ENCODE peak calls at places on chromosome 19, in five cellular contexts. Q is IMR-90, E is SK-N-SH, R is mammary epithelial cell, A is hepatocyte. M is an unnamed sample.

GRCh38 chr19:49432141-49433073 is 7.2 kb downstream of the GFY start:
- DNase-seq in Q (no peak), E (no peak), R (no peak), A (no peak), M (peak; percentile 97)

GRCh38 chr19:18338471-18339001 is 1.9 kb upstream of the PGPEP1 start:
- DNase-seq in Q (no peak), E (no peak), R (no peak), A (no peak), M (no peak)

GRCh38 chr19:40600086-40600917 is 867 bp upstream of the LTBP4 start:
- DNase-seq in Q (no peak), E (no peak), R (no peak), A (no peak), M (peak; percentile 57)

GRCh38 chr19:13154911-13155471 is 4.8 kb downstream of the IER2 start:
- DNase-seq in Q (peak; percentile 65), E (peak; percentile 61), R (peak; percentile 89), A (peak; percentile 92), M (peak; percentile 97)

GRCh38 chr19:16876904-16877361 is 11.9 kb upstream of the F2RL3 start:
- DNase-seq in Q (no peak), E (no peak), R (peak; percentile 81), A (no peak), M (no peak)

GRCh38 chr19:45848922-45849321 is 14.0 kb downstream of the SYMPK start:
- DNase-seq in Q (no peak), E (no peak), R (no peak), A (no peak), M (peak; percentile 37)

GRCh38 chr19:5680083-5680436 is 256 bp downstream of the MICOS13 start:
- DNase-seq in Q (peak; percentile 21), E (peak; percentile 72), R (no peak), A (peak; percentile 52), M (peak; percentile 61)

GRCh38 chr19:13382633-13382938 is 123.7 kb downstream of the CACNA1A start:
- DNase-seq in Q (no peak), E (no peak), R (no peak), A (no peak), M (no peak)

GRCh38 chr19:40717325-40717879 is 490 bp downstream of the ITPKC start:
- DNase-seq in Q (no peak), E (no peak), R (no peak), A (no peak), M (no peak)

GRCh38 chr19:46495789-46496099 is at the start of gene PNMA8B:
- DNase-seq in Q (peak; percentile 27), E (peak; percentile 99), R (peak; percentile 81), A (peak; percentile 90), M (peak; percentile 98)

GRCh38 chr19:55297267-55297666 is 13.5 kb downstream of the BRSK1 start:
- DNase-seq in Q (no peak), E (no peak), R (no peak), A (no peak), M (no peak)

GRCh38 chr19:18156841-18157464 is 4.0 kb downstream of the PIK3R2 start:
- DNase-seq in Q (peak; percentile 83), E (peak; percentile 97), R (peak; percentile 88), A (peak; percentile 89), M (no peak)

GRCh38 chr19:38549061-38549460 is 68.7 kb downstream of the MAP4K1 start:
- DNase-seq in Q (no peak), E (no peak), R (no peak), A (no peak), M (no peak)

GRCh38 chr19:41350735-41351338 is 2.9 kb downstream of the TGFB1 start:
- DNase-seq in Q (peak; percentile 21), E (peak; percentile 16), R (no peak), A (no peak), M (peak; percentile 26)

GRCh38 chr19:7918615-7919421 is 1.3 kb upstream of the SNAPC2 start:
- DNase-seq in Q (no peak), E (no peak), R (no peak), A (no peak), M (no peak)

GRCh38 chr19:11437955-11438354 is 2.5 kb downstream of the PRKCSH start:
- DNase-seq in Q (no peak), E (no peak), R (no peak), A (no peak), M (no peak)

GRCh38 chr19:51654783-51655182 is 8.2 kb upstream of the SIGLEC14 start:
- DNase-seq in Q (no peak), E (no peak), R (no peak), A (no peak), M (peak; percentile 61)

GRCh38 chr19:50365434-50366306 is at the start of gene NAPSA:
- DNase-seq in Q (no peak), E (no peak), R (no peak), A (no peak), M (no peak)

GRCh38 chr19:50493171-50493570 is 16.5 kb upstream of the GARIN5A start:
- DNase-seq in Q (no peak), E (no peak), R (no peak), A (no peak), M (no peak)

GRCh38 chr19:12145348-12145747 is 5.2 kb upstream of the ZNF20 start:
- DNase-seq in Q (no peak), E (no peak), R (no peak), A (no peak), M (no peak)

GRCh38 chr19:50875795-50876422 is 2.7 kb downstream of the KLK2 start:
- DNase-seq in Q (no peak), E (no peak), R (no peak), A (no peak), M (no peak)

GRCh38 chr19:54481326-54481930 is 8.3 kb upstream of the CDC42EP5 start:
- DNase-seq in Q (peak; percentile 33), E (peak; percentile 65), R (peak; percentile 22), A (peak; percentile 79), M (peak; percentile 95)

GRCh38 chr19:10892256-10892655 is 20.9 kb downstream of the CARM1 start:
- DNase-seq in Q (no peak), E (no peak), R (no peak), A (no peak), M (no peak)

GRCh38 chr19:11418518-11419506 is at the start of gene RGL3:
- DNase-seq in Q (no peak), E (peak; percentile 95), R (no peak), A (peak; percentile 83), M (peak; percentile 95)

GRCh38 chr19:49836176-49837008 is 14.6 kb upstream of the PTOV1 start:
- DNase-seq in Q (no peak), E (peak; percentile 20), R (no peak), A (no peak), M (no peak)

GRCh38 chr19:10517760-10518443 is 655 bp upstream of the S1PR5 start:
- DNase-seq in Q (peak; percentile 15), E (peak; percentile 69), R (no peak), A (peak; percentile 19), M (peak; percentile 57)

GRCh38 chr19:46977548-46977947 is 42.1 kb upstream of the NPAS1 start:
- DNase-seq in Q (no peak), E (peak; percentile 64), R (no peak), A (no peak), M (no peak)

GRCh38 chr19:18160792-18161690 is 8.1 kb downstream of the PIK3R2 start:
- DNase-seq in Q (peak; percentile 28), E (peak; percentile 97), R (peak; percentile 57), A (peak; percentile 90), M (peak; percentile 82)

GRCh38 chr19:18802354-18802753 is 11.2 kb upstream of the COMP start:
- DNase-seq in Q (no peak), E (peak; percentile 51), R (no peak), A (peak; percentile 4), M (peak; percentile 88)

GRCh38 chr19:40216777-40217026 is 1.5 kb downstream of the TTC9B start:
- DNase-seq in Q (no peak), E (no peak), R (peak; percentile 9), A (no peak), M (no peak)

GRCh38 chr19:7885818-7886217 is 2.5 kb upstream of the LRRC8E start:
- DNase-seq in Q (no peak), E (no peak), R (no peak), A (no peak), M (no peak)

GRCh38 chr19:33267706-33268105 is 34.6 kb downstream of the CEBPA start:
- DNase-seq in Q (no peak), E (no peak), R (no peak), A (no peak), M (no peak)
- H2AFZ ChIP-seq in Q (no peak overlapping the region), E (no peak overlapping the region), R (no peak overlapping the region), A (no peak overlapping the region), M (no peak overlapping the region)

DNA sequence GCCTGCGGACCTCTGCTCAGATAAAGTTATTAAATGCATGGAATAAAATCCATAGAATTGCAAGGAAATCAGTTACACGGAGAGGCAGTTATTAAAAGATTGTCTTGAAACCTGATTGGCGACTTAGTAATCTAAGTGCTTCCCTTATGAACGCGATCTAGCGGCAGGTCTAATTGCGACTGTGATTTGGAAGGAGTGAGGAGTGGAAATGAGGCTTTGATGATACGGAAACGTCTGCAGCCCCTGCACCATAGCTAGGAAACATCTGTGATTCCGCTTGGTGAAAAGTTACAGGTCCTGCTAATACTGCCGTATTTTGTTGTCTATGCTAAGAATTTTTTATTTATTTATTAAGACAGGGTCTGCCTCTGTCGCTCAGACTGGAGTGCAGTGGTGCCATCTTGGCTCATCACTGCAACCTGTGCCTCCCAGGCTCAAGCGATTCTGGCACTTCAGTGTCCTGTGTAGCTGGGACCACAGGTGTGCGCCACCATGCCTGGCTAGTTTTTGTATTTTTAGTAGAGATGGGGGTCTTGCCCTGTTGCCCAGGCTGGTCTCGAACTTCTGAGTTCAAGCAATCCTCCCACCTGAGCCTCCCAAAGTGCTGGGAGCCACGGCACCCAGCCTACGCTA is 887 bp downstream of the NDUFS7 start:
- DNase-seq in Q (no peak), E (no peak), R (no peak), A (no peak), M (no peak)
- H2AFZ ChIP-seq in Q (no peak overlapping the region), E (peak overlapping the region; percentile 40), R (peak overlapping the region; percentile 90), A (no peak overlapping the region), M (no peak overlapping the region)

DNA sequence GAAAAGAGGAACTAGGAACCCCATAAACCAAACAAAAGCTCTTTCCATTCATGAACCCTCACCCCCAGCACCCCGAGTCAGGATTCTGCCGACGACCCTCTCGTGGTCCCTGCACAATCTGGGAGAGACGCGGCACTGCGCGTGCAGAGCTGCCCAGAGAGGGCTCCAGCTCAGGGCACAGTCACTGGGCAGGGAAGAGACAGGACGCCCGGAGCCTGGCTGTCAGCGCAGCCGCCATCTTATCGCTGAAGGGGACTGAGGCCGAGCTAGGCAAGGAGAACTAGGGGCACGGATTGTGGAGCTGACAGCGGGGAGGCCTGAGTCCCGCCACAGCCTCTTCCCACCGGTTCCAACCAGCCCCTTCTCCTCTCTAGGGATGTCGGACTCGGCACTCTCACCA is 349 bp downstream of the ZNF98 start:
- DNase-seq in Q (no peak), E (no peak), R (no peak), A (no peak), M (no peak)
- H2AFZ ChIP-seq in Q (no peak overlapping the region), E (no peak overlapping the region), R (no peak overlapping the region), A (no peak overlapping the region), M (no peak overlapping the region)

GRCh38 chr19:1094978-1095701 is at the start of gene POLR2E:
- DNase-seq in Q (peak; percentile 98), E (peak; percentile 98), R (peak; percentile 95), A (peak; percentile 99), M (peak; percentile 98)
- H2AFZ ChIP-seq in Q (peak within 1 kb of the TSS; percentile 89), E (peak within 1 kb of the TSS; percentile 53), R (peak within 1 kb of the TSS; percentile 52), A (peak within 1 kb of the TSS; percentile 42), M (no peak within 1 kb of the TSS)

GRCh38 chr19:56405062-56405461 is 930 bp downstream of the ZNF583 start:
- DNase-seq in Q (no peak), E (no peak), R (no peak), A (no peak), M (no peak)
- H2AFZ ChIP-seq in Q (no peak overlapping the region), E (no peak overlapping the region), R (peak overlapping the region; percentile 97), A (peak overlapping the region; percentile 100), M (peak overlapping the region; percentile 100)

M was measured in GM23338.